ENCODE peak calls at places on chromosomes 4 and X, in seven cellular contexts. One of them, this sample, is unnamed.

GRCh38 chr4:122542411-122543236 is 78.2 kb downstream of the IL21 start:
- DNase-seq in lower lobe of right lung: no peak
- DNase-seq in AG20443: peak; percentile 14
- DNase-seq in NCI-H1436: no peak
- DNase-seq in stimulated activated CD4-positive, alpha-beta T cell treated with anti-CD3 and anti-CD28 coated beads, Interleukin-4, amount 100 ng/mL, for 4 hours: no peak
- DNase-seq in HFFc6: peak; percentile 57
- DNase-seq in NCI-H1105 treated with DMSO at 0.1 percent for 48 hours: no peak
- DNase-seq in this sample: peak; percentile 50

GRCh38 chrX:152915541-152916241 is 17.8 kb downstream of the ZNF185 start:
- DNase-seq in lower lobe of right lung: no peak
- DNase-seq in AG20443: peak; percentile 54
- DNase-seq in NCI-H1436: no peak
- DNase-seq in stimulated activated CD4-positive, alpha-beta T cell treated with anti-CD3 and anti-CD28 coated beads, Interleukin-4, amount 100 ng/mL, for 4 hours: no peak
- DNase-seq in HFFc6: peak; percentile 35
- DNase-seq in NCI-H1105 treated with DMSO at 0.1 percent for 48 hours: no peak
- DNase-seq in this sample: no peak

GRCh38 chrX:120309873-120310730 is 1.2 kb downstream of the TMEM255A start:
- DNase-seq in lower lobe of right lung: peak; percentile 43
- DNase-seq in AG20443: peak; percentile 21
- DNase-seq in NCI-H1436: peak; percentile 38
- DNase-seq in stimulated activated CD4-positive, alpha-beta T cell treated with anti-CD3 and anti-CD28 coated beads, Interleukin-4, amount 100 ng/mL, for 4 hours: no peak
- DNase-seq in HFFc6: no peak
- DNase-seq in NCI-H1105 treated with DMSO at 0.1 percent for 48 hours: no peak
- DNase-seq in this sample: no peak

GRCh38 chr4:129446074-129446473 is 350.1 kb downstream of the C4orf33 start:
- DNase-seq in lower lobe of right lung: peak; percentile 14
- DNase-seq in AG20443: no peak
- DNase-seq in NCI-H1436: no peak
- DNase-seq in stimulated activated CD4-positive, alpha-beta T cell treated with anti-CD3 and anti-CD28 coated beads, Interleukin-4, amount 100 ng/mL, for 4 hours: no peak
- DNase-seq in HFFc6: no peak
- DNase-seq in NCI-H1105 treated with DMSO at 0.1 percent for 48 hours: no peak
- DNase-seq in this sample: peak; percentile 13

GRCh38 chrX:53584891-53585290 is 101.6 kb downstream of the HUWE1 start:
- DNase-seq in lower lobe of right lung: no peak
- DNase-seq in AG20443: no peak
- DNase-seq in NCI-H1436: no peak
- DNase-seq in stimulated activated CD4-positive, alpha-beta T cell treated with anti-CD3 and anti-CD28 coated beads, Interleukin-4, amount 100 ng/mL, for 4 hours: no peak
- DNase-seq in HFFc6: no peak
- DNase-seq in NCI-H1105 treated with DMSO at 0.1 percent for 48 hours: no peak
- DNase-seq in this sample: no peak

GRCh38 chrX:133365886-133366611 is 49.2 kb downstream of the GPC4 start:
- DNase-seq in lower lobe of right lung: no peak
- DNase-seq in AG20443: peak; percentile 9
- DNase-seq in NCI-H1436: no peak
- DNase-seq in stimulated activated CD4-positive, alpha-beta T cell treated with anti-CD3 and anti-CD28 coated beads, Interleukin-4, amount 100 ng/mL, for 4 hours: no peak
- DNase-seq in HFFc6: no peak
- DNase-seq in NCI-H1105 treated with DMSO at 0.1 percent for 48 hours: no peak
- DNase-seq in this sample: no peak

GRCh38 chr4:30821891-30822612 is 101.9 kb downstream of the PCDH7 start:
- DNase-seq in lower lobe of right lung: no peak
- DNase-seq in AG20443: peak; percentile 11
- DNase-seq in NCI-H1436: no peak
- DNase-seq in stimulated activated CD4-positive, alpha-beta T cell treated with anti-CD3 and anti-CD28 coated beads, Interleukin-4, amount 100 ng/mL, for 4 hours: no peak
- DNase-seq in HFFc6: peak; percentile 28
- DNase-seq in NCI-H1105 treated with DMSO at 0.1 percent for 48 hours: no peak
- DNase-seq in this sample: no peak

GRCh38 chr4:169335331-169335730 is 64.6 kb upstream of the SH3RF1 start:
- DNase-seq in lower lobe of right lung: no peak
- DNase-seq in AG20443: peak; percentile 58
- DNase-seq in NCI-H1436: no peak
- DNase-seq in stimulated activated CD4-positive, alpha-beta T cell treated with anti-CD3 and anti-CD28 coated beads, Interleukin-4, amount 100 ng/mL, for 4 hours: no peak
- DNase-seq in HFFc6: peak; percentile 30
- DNase-seq in NCI-H1105 treated with DMSO at 0.1 percent for 48 hours: no peak
- DNase-seq in this sample: peak; percentile 51

This sample was measured in stromal cell of bone marrow.